ENCODE peak calls at places on chromosomes 16 and 17, in five cellular contexts. G is aorta, R is thoracic aorta, Q is SJCRH30, K is stomach. H is an unnamed sample.

GRCh38 chr17:78517421-78517820 is 59.8 kb downstream of the DNAH17 start:
- DNase-seq in K (no peak), G (peak; percentile 27), Q (no peak), R (no peak), H (no peak)

GRCh38 chr16:15952265-15952711 is 2.9 kb downstream of the ABCC1 start:
- DNase-seq in G (no peak), K (no peak), R (no peak), Q (no peak), H (no peak)

GRCh38 chr17:8480011-8480976 is 44.6 kb downstream of the NDEL1 start:
- DNase-seq in K (no peak), Q (no peak), R (no peak), G (peak; percentile 46), H (no peak)

GRCh38 chr16:79928142-79928735 is 327.7 kb upstream of the MAF start:
- DNase-seq in Q (no peak), K (no peak), G (no peak), R (no peak), H (no peak)

GRCh38 chr17:56510554-56511342 is 82.8 kb upstream of the NOG start:
- DNase-seq in K (no peak), Q (no peak), G (peak; percentile 38), R (no peak), H (no peak)

GRCh38 chr16:7910116-7910515 is 577.5 kb downstream of the RBFOX1 start:
- DNase-seq in Q (peak; percentile 46), K (no peak), G (no peak), R (no peak), H (no peak)

GRCh38 chr17:35087731-35088646 is 24.5 kb upstream of the RFFL start:
- DNase-seq in K (peak; percentile 58), R (no peak), Q (peak; percentile 58), G (peak; percentile 79), H (no peak)

GRCh38 chr16:67181346-67181745 is 2.4 kb downstream of the MATCAP1 start:
- DNase-seq in Q (no peak), G (no peak), K (no peak), R (no peak), H (no peak)

GRCh38 chr17:59791603-59792457 is 84.4 kb downstream of the VMP1 start:
- DNase-seq in K (no peak), G (no peak), Q (no peak), R (no peak), H (no peak)

GRCh38 chr17:59366773-59367656 is 35.6 kb downstream of the YPEL2 start:
- DNase-seq in Q (peak; percentile 31), K (peak; percentile 89), R (no peak), G (no peak), H (no peak)

GRCh38 chr16:23365602-23366240 is 63.6 kb downstream of the SCNN1B start:
- DNase-seq in Q (no peak), K (no peak), R (no peak), G (no peak), H (no peak)

GRCh38 chr17:44915321-44915726 is at the start of gene GFAP:
- DNase-seq in K (no peak), Q (no peak), G (peak; percentile 46), R (no peak), H (no peak)

GRCh38 chr17:40218006-40218739 is 931 bp upstream of the WIPF2 start:
- DNase-seq in G (no peak), K (no peak), R (no peak), Q (no peak), H (no peak)

GRCh38 chr17:73612074-73612473 is 32.2 kb downstream of the SDK2 start:
- DNase-seq in Q (no peak), R (no peak), K (no peak), G (no peak), H (no peak)

GRCh38 chr17:57911834-57912673 is 43.2 kb downstream of the CUEDC1 start:
- DNase-seq in G (peak; percentile 90), K (peak; percentile 97), R (peak; percentile 76), Q (peak; percentile 88), H (no peak)

DNA sequence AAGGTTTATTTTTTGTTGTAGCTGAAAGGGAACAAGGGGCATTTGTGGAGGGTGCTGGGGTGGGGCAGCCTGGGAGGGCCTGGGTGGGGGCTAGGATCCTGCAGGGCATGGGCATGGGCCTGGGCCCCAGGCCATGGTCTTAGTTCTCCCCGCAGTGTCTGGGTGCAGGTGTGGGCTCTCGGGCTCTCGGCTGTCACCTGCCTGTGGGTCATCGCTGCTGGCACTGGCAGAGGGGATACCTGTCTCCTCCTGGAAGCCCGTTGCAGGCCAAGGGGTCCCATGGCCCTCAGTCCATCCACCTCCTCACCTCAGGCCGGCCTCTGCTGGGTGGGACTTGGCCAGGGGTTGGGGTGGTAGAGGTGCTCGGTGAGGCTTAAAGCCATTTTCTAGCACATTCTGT is 30.3 kb downstream of the TSC2 start:
- DNase-seq in Q (no peak), G (no peak), R (no peak), K (no peak), H (no peak)
- H3K36me3 ChIP-seq in Q (no peaks in the 10 kb centered on the region), G (peaks cover 4% of the 10 kb centered on the region), R (peaks cover 34% of the 10 kb centered on the region), K (peaks cover 100% of the 10 kb centered on the region), H (peaks cover 100% of the 10 kb centered on the region)

DNA sequence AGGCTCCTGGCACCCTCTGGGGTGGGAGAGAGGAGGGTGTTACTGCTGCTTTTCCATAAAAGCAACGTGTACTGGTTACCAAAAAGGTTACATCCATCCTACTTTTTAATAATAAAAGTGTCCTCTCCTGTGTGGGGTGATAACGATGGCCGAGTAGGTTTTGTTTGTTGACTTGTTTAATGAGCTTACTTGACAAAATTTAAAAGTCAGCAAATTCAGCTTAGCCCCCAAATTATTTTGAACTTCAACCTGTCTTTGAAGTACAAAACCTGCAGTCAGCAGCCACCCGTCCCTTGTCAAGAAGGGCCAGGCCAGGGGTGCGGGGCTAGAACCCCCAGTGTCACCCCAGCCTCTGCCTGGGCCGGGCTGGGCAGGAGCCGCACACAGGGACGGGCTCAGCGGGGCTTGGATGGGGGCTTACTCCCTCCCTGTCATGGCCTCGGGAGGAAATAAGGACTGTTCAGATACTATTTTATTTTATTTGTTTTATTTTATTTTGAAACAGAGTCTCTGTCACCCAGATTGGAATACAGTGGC is 103.9 kb upstream of the CHMP6 start:
- DNase-seq in G (no peak), K (no peak), Q (no peak), R (no peak), H (no peak)
- H3K36me3 ChIP-seq in G (peaks cover 2% of the 10 kb centered on the region), K (peaks cover 77% of the 10 kb centered on the region), Q (peaks cover 9% of the 10 kb centered on the region), R (peaks cover 13% of the 10 kb centered on the region), H (peaks cover 94% of the 10 kb centered on the region)

GRCh38 chr16:88804173-88804551 is 573 bp downstream of the CDT1 start:
- DNase-seq in R (no peak), G (no peak), K (no peak), Q (no peak), H (no peak)

GRCh38 chr16:88806491-88807111 is 3.0 kb downstream of the CDT1 start:
- DNase-seq in R (no peak), G (no peak), Q (no peak), K (no peak), H (no peak)

GRCh38 chr16:88804552-88805339 is 1.2 kb downstream of the CDT1 start:
- DNase-seq in Q (no peak), R (no peak), G (no peak), K (no peak), H (no peak)

GRCh38 chr16:88805887-88806393 is 2.4 kb downstream of the CDT1 start:
- DNase-seq in G (no peak), K (no peak), Q (no peak), R (no peak), H (no peak)

DNA sequence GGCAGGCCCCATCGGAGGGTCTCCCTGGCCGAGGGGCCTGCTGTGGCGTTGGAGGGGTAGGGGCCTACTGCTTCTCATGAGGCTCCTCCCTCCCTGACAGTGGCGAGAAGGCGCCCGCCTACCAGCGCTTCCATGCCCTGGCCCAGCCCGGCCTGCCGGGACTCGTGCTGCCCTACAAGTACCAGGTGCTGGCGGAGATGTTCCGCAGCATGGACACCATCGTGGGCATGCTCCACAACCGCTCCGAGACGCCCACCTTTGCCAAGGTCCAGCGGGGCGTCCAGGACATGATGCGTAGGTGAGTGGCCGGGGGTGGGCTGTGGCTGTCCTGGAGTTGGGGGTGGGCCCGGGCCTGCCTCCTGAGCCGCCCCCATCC is 1.7 kb downstream of the CDT1 start:
- DNase-seq in K (no peak), G (no peak), Q (no peak), R (no peak), H (no peak)
- H3K36me3 ChIP-seq in K (peaks cover 32% of the 10 kb centered on the region), G (no peaks in the 10 kb centered on the region), Q (peaks cover 43% of the 10 kb centered on the region), R (peaks cover 11% of the 10 kb centered on the region), H (peaks cover 14% of the 10 kb centered on the region)

GRCh38 chr17:17798573-17799255 is 38.1 kb downstream of the SREBF1 start:
- DNase-seq in G (no peak), R (no peak), K (no peak), Q (no peak), H (no peak)

GRCh38 chr17:17796787-17797061 is 40.1 kb downstream of the SREBF1 start:
- DNase-seq in Q (no peak), K (no peak), R (no peak), G (no peak), H (no peak)

GRCh38 chr17:17797119-17797809 is 39.5 kb downstream of the SREBF1 start:
- DNase-seq in G (no peak), R (no peak), Q (no peak), K (no peak), H (no peak)

GRCh38 chr17:17795946-17796786 is 40.6 kb downstream of the SREBF1 start:
- DNase-seq in G (no peak), Q (no peak), K (no peak), R (no peak), H (no peak)

GRCh38 chr17:17798010-17798556 is 38.7 kb downstream of the SREBF1 start:
- DNase-seq in K (no peak), Q (no peak), G (no peak), R (no peak), H (no peak)
- H3K36me3 ChIP-seq in K (peaks cover 85% of the 10 kb centered on the region), Q (peaks cover 88% of the 10 kb centered on the region), G (no peaks in the 10 kb centered on the region), R (peaks cover 8% of the 10 kb centered on the region), H (peaks cover 90% of the 10 kb centered on the region)

GRCh38 chr16:1650131-1650530 is 27.9 kb upstream of the JPT2 start:
- DNase-seq in Q (no peak), R (no peak), K (no peak), G (no peak), H (no peak)
- H3K36me3 ChIP-seq in Q (peaks cover 4% of the 10 kb centered on the region), R (peaks cover 27% of the 10 kb centered on the region), K (peaks cover 89% of the 10 kb centered on the region), G (peaks cover 3% of the 10 kb centered on the region), H (peaks cover 75% of the 10 kb centered on the region)

H was measured in esophagus squamous epithelium.